ENCODE peak calls at places on chromosomes 4 and X, in four cellular contexts. K, A, N and V are unnamed samples.

GRCh38 chr4:39576268-39576667 is 49.0 kb upstream of the UGDH start:
- DNase-seq in K (no peak), A (no peak), N (peak; percentile 15), V (no peak)

GRCh38 chr4:140635606-140636005 is 66.8 kb upstream of the UCP1 start:
- DNase-seq in K (no peak), A (peak; percentile 53), N (peak; percentile 53), V (no peak)

GRCh38 chr4:108205859-108206258 is 37.1 kb upstream of the LEF1 start:
- DNase-seq in K (no peak), A (no peak), N (no peak), V (no peak)

GRCh38 chr4:1033840-1034551 is 22.6 kb downstream of the FGFRL1 start:
- DNase-seq in K (peak; percentile 49), A (no peak), N (peak; percentile 84), V (no peak)

GRCh38 chr4:146255874-146256273 is 41.5 kb downstream of the REELD1 start:
- DNase-seq in K (peak; percentile 47), A (no peak), N (peak; percentile 77), V (no peak)

GRCh38 chrX:1452497-1453389 is at the start of gene ASMTL:
- DNase-seq in K (peak; percentile 99), A (peak; percentile 100), N (peak; percentile 97), V (peak; percentile 100)

GRCh38 chr4:115986573-115986972 is 873.2 kb upstream of the NDST4 start:
- DNase-seq in K (no peak), A (no peak), N (no peak), V (no peak)

GRCh38 chrX:46257451-46257879 is 287.8 kb downstream of the ZNF674 start:
- DNase-seq in K (no peak), A (no peak), N (peak; percentile 29), V (no peak)

GRCh38 chr4:135418353-135418752 is 1216.8 kb upstream of the PABPC4L start:
- DNase-seq in K (no peak), A (peak; percentile 26), N (no peak), V (no peak)

GRCh38 chr4:83267121-83267834 is 17.3 kb downstream of the COQ2 start:
- DNase-seq in K (peak; percentile 93), A (no peak), N (peak; percentile 26), V (no peak)

GRCh38 chr4:11743961-11744360 is 315.3 kb upstream of the HS3ST1 start:
- DNase-seq in K (no peak), A (no peak), N (no peak), V (no peak)

GRCh38 chr4:55554453-55555030 is 7.8 kb upstream of the CLOCK start:
- DNase-seq in K (peak; percentile 74), A (no peak), N (peak; percentile 69), V (no peak)

GRCh38 chr4:12120968-12121367 is 692.3 kb upstream of the HS3ST1 start:
- DNase-seq in K (no peak), A (no peak), N (no peak), V (no peak)

GRCh38 chr4:13908455-13908854 is 280.9 kb upstream of the BOD1L1 start:
- DNase-seq in K (peak; percentile 65), A (no peak), N (no peak), V (no peak)

GRCh38 chr4:13905543-13905942 is 278.0 kb upstream of the BOD1L1 start:
- DNase-seq in K (peak; percentile 97), A (no peak), N (no peak), V (no peak)

GRCh38 chr4:13906727-13907126 is 279.2 kb upstream of the BOD1L1 start:
- DNase-seq in K (no peak), A (no peak), N (no peak), V (no peak)

GRCh38 chr4:13910556-13910955 is 283.0 kb upstream of the BOD1L1 start:
- DNase-seq in K (peak; percentile 32), A (no peak), N (no peak), V (no peak)

DNA sequence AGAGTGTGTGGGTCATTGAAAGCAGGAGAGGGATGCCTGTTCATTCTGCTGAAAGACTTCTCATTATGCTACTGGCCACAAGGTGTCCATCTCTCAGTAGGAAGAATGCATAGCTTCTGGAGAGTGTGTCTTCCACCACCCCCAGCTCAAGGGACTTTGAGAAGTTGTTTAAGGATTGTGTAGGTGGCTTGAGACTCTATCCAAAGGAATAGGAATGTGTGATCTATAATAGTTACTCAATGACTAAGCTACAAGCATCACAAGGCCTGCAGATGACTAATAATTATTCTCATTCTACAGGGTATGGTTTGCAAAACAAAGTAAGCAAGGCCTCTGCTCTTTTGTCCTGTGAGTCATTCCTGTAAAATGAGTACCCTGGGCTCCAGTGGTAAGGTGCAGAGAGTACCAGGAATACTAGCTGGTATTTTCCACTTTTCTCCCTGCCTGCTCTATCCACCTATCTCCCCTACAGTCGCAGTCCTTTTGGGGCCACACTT is 279.8 kb upstream of the BOD1L1 start:
- DNase-seq in K (peak; percentile 99), A (no peak), N (peak; percentile 97), V (no peak)
- TF ChIP-seq CTCF in K (peak; percentile 71), A (peak; percentile 13), N (peak; percentile 59), V (no peak)

GRCh38 chr4:170089743-170090666 is at the start of gene AADAT:
- DNase-seq in K (peak; percentile 78), A (peak; percentile 94), N (peak; percentile 74), V (peak; percentile 61)
- TF ChIP-seq CTCF in K (peak; percentile 54), A (peak; percentile 74), N (peak; percentile 69), V (peak; percentile 74)

GRCh38 chrX:70410921-70411320 is 12.2 kb upstream of the GDPD2 start:
- DNase-seq in K (no peak), A (no peak), N (no peak), V (no peak)

DNA sequence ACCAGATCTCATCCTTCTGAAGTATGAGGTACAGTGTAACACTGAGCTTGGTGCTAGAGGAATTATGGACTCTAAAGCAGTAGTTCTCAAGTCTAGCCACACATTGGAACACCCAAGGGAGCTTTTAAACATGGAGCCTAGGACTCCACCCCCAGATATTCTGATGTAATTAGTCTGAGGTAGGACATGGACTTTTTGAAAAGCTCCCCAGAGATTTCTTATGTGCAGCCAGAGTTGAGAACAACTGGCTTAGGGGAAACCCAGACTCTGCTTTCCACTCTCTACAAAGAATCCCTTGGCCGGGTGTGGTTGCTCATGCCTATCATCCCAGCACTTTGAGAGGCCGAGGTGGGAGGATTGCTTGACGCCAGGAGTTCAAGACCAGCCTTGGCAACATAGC is 11.6 kb upstream of the GDPD2 start:
- DNase-seq in K (peak; percentile 16), A (no peak), N (no peak), V (no peak)
- TF ChIP-seq CTCF in K (no peak), A (no peak), N (no peak), V (no peak)

GRCh38 chr4:62408467-62408866 is 1208.3 kb downstream of the ADGRL3 start:
- DNase-seq in K (no peak), A (no peak), N (no peak), V (no peak)
- TF ChIP-seq CTCF in K (no peak), A (no peak), N (no peak), V (no peak)

DNA sequence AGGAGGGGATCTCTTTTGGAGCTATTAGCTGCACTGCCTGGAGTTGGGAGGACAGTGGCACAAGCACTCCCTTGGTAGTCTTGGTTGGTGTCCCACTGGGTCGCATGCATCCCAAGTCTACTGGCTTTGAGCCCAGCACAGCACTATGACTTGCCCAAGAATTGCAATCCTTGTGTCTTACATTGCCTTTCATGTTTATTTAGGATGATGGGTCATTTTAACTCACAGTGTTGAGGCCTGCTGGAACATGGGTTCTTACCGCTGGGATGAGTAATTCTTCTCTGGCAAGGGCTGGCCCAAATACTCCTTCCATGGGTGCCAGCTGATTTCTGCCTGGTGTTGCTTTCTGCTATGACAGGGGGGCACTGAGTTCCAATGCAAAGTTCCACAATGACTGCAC is 185.5 kb downstream of the TEX13C start:
- DNase-seq in K (peak; percentile 0), A (no peak), N (no peak), V (no peak)
- TF ChIP-seq CTCF in K (no peak), A (no peak), N (no peak), V (no peak)

GRCh38 chr4:2673157-2673556 is 83.0 kb downstream of the TNIP2 start:
- DNase-seq in K (peak; percentile 21), A (peak; percentile 21), N (no peak), V (no peak)
- TF ChIP-seq CTCF in K (peak; percentile 49), A (peak; percentile 43), N (peak; percentile 20), V (no peak)

GRCh38 chrX:8868906-8869305 is 67.7 kb upstream of the FAM9A start:
- DNase-seq in K (peak; percentile 50), A (no peak), N (peak; percentile 48), V (no peak)
- TF ChIP-seq CTCF in K (peak; percentile 33), A (no peak), N (peak; percentile 48), V (no peak)